ENCODE peak calls at places on chromosomes 6 and 20, in four cellular contexts. C is kidney tubule cell; W is HS-5; E is stimulated activated naive B cell treated with anti-CD40 and anti-IgM and Interleukin-4, amounts not matched to agents 10 μg/mL and 1 μg/mL and 100 μg/mL, for 72 hours. F is an unnamed sample.

GRCh38 chr20:63322146-63322922 is 29.3 kb downstream of the COL20A1 start:
- DNase-seq in C (no peak), W (no peak), E (no peak), F (no peak)

GRCh38 chr6:149925253-149925973 is 2.5 kb upstream of the RAET1G start:
- DNase-seq in C (peak), W (no peak), E (no peak), F (no peak)

GRCh38 chr20:1900321-1900791 is 5.1 kb downstream of the SIRPA start:
- DNase-seq in C (peak), W (no peak), E (no peak), F (no peak)

GRCh38 chr6:110534731-110535164 is 58.3 kb upstream of the SLC22A16 start:
- DNase-seq in C (peak), W (no peak), E (no peak), F (no peak)

GRCh38 chr6:52263709-52264320 is 19.5 kb upstream of the IL17F start:
- DNase-seq in C (peak), W (no peak), E (peak), F (peak)

GRCh38 chr6:89298680-89299450 is 16.2 kb downstream of the GABRR2 start:
- DNase-seq in C (peak), W (peak), E (no peak), F (no peak)

GRCh38 chr20:4962257-4962855 is 39.0 kb downstream of the SLC23A2 start:
- DNase-seq in C (no peak), W (no peak), E (no peak), F (no peak)

GRCh38 chr6:169865346-169866139 is 114.1 kb downstream of the ERMARD start:
- DNase-seq in C (no peak), W (no peak), E (no peak), F (no peak)

GRCh38 chr20:43844778-43845614 is 69.7 kb upstream of the TOX2 start:
- DNase-seq in C (peak), W (peak), E (no peak), F (peak)

GRCh38 chr6:149228276-149228962 is 89.1 kb upstream of the TAB2 start:
- DNase-seq in C (no peak), W (no peak), E (no peak), F (no peak)

GRCh38 chr6:34177181-34177591 is 31.3 kb upstream of the GRM4 start:
- DNase-seq in C (no peak), W (no peak), E (no peak), F (no peak)

GRCh38 chr6:103855750-103856149 is 1004.0 kb downstream of the HACE1 start:
- DNase-seq in C (no peak), W (no peak), E (no peak), F (no peak)

GRCh38 chr6:44004625-44005506 is 122.4 kb downstream of the MRPL14 start:
- DNase-seq in C (peak), W (no peak), E (no peak), F (no peak)

GRCh38 chr20:50837532-50838321 is 42.9 kb downstream of the BCAS4 start:
- DNase-seq in C (no peak), W (peak), E (no peak), F (peak)

GRCh38 chr6:151372164-151372563 is 19.2 kb downstream of the ZBTB2 start:
- DNase-seq in C (no peak), W (no peak), E (no peak), F (no peak)

GRCh38 chr6:90045535-90045934 is 151.3 kb downstream of the GJA10 start:
- DNase-seq in C (no peak), W (no peak), E (no peak), F (no peak)